ENCODE peak calls at places on chromosomes 13 and 19, in eight cellular contexts. X, D, J, V, W, C, H and M are unnamed samples. For H3K4me1, the result is how much of the 10 kb centered on the place peaks cover.

GRCh38 chr13:52447815-52448552 is 2.5 kb downstream of the VPS36 start:
- DNase-seq in X (no peak), D (no peak), J (no peak), V (no peak), W (no peak), C (no peak), H (no peak), M (no peak)

GRCh38 chr13:114067886-114068722 is 64.3 kb downstream of the RASA3 start:
- DNase-seq in X (peak), D (no peak), J (peak), V (peak), W (peak), C (no peak), H (no peak), M (peak)

GRCh38 chr13:48831248-48831647 is 144.5 kb upstream of the FNDC3A start:
- DNase-seq in X (no peak), D (no peak), J (no peak), V (no peak), W (no peak), C (no peak), H (no peak), M (no peak)

GRCh38 chr13:73803997-73804396 is 330.2 kb downstream of the KLF12 start:
- DNase-seq in X (no peak), D (no peak), J (no peak), V (no peak), W (no peak), C (no peak), H (no peak), M (no peak)

GRCh38 chr19:50723069-50723468 is at the start of gene CLEC11A:
- DNase-seq in X (peak), D (no peak), J (no peak), V (peak), W (no peak), C (no peak), H (no peak), M (no peak)

GRCh38 chr19:10418281-10419199 is 1.8 kb upstream of the PDE4A start:
- DNase-seq in X (no peak), D (peak), J (no peak), V (no peak), W (no peak), C (no peak), H (no peak), M (no peak)

GRCh38 chr19:3135961-3136683 is at the start of gene GNA15:
- DNase-seq in X (no peak), D (no peak), J (no peak), V (peak), W (no peak), C (no peak), H (no peak), M (no peak)

GRCh38 chr13:88000787-88001186 is 329.6 kb downstream of the SLITRK5 start:
- DNase-seq in X (no peak), D (no peak), J (no peak), V (no peak), W (no peak), C (no peak), H (no peak), M (no peak)

GRCh38 chr19:40465025-40465780 is at the start of gene BLVRB:
- DNase-seq in X (no peak), D (no peak), J (peak), V (no peak), W (no peak), C (no peak), H (no peak), M (peak)

GRCh38 chr19:43820098-43820860 is 6.8 kb upstream of the ZNF283 start:
- DNase-seq in X (peak), D (peak), J (no peak), V (no peak), W (no peak), C (no peak), H (peak), M (no peak)

GRCh38 chr13:50990540-50991506 is 81.2 kb downstream of the RNASEH2B start:
- DNase-seq in X (peak), D (peak), J (no peak), V (peak), W (no peak), C (no peak), H (no peak), M (no peak)

GRCh38 chr19:610801-611505 is 21.3 kb downstream of the HCN2 start:
- DNase-seq in X (peak), D (no peak), J (no peak), V (no peak), W (peak), C (no peak), H (no peak), M (no peak)

DNA sequence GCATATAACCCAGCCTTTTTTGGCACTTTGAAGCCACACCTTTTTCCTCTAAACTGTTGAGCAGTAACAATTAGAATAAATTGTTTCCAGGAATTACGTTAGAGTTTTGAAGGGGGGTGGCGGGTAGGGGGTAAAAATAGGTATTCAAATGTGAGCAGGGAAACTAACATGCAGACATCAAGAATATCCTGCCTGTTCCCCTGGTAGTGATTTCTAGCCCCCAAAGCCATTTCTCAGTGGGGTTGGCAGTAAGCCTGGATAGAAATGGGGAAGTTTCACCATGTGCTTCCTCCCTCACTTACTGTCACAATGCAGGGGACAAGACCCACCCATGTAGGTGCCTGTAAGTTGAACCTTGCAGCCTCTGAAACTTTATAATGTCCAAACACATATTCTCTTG is 3.8 kb downstream of the DOCK9 start:
- DNase-seq in X (no peak), D (no peak), J (no peak), V (no peak), W (no peak), C (no peak), H (no peak), M (no peak)
- H3K4me1 ChIP-seq in X (under half), D (under half), J (under half), V (under half), W (under half), C (under half), H (under half), M (half or more)

GRCh38 chr19:42116308-42117075 is 15.8 kb downstream of the POU2F2 start:
- DNase-seq in X (no peak), D (no peak), J (no peak), V (no peak), W (no peak), C (no peak), H (no peak), M (no peak)
- TF ChIP-seq CTCF in X (no peak), D (peak), J (peak), V (no peak), W (no peak), C (no peak), H (no peak), M (no peak)

GRCh38 chr19:19426216-19426615 is 20.7 kb downstream of the GATAD2A start:
- DNase-seq in X (no peak), D (no peak), J (no peak), V (no peak), W (no peak), C (no peak), H (no peak), M (no peak)
- H3K4me1 ChIP-seq in X (under half), D (under half), J (under half), V (under half), W (half or more), C (under half), H (under half), M (under half)

DNA sequence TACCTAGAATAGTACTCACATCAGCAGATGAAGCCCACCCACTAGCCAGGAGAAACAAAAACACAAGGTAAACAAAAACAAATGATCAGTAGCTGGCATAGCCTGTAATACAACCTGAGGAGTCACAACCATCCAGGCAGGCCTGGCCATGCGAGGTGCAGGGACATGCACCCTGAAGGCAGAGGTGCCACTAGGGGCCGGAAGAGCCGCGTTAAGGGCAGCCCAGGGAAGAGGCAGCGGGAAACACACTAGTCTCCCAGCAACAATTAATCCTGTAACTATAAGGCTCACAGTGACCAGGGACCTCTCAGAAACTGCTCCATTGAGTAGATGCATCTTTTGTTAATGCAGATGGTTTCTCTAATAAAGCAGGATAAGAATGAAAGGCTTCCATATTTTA is 28.9 kb downstream of the ANKRD10 start:
- DNase-seq in X (no peak), D (peak), J (no peak), V (no peak), W (no peak), C (no peak), H (no peak), M (no peak)
- TF ChIP-seq CTCF in X (no peak), D (peak), J (no peak), V (no peak), W (no peak), C (no peak), H (no peak), M (no peak)

GRCh38 chr19:29663861-29664752 is 1.2 kb upstream of the PLEKHF1 start:
- DNase-seq in X (peak), D (no peak), J (no peak), V (no peak), W (no peak), C (no peak), H (no peak), M (no peak)

GRCh38 chr19:29665826-29666633 is 769 bp downstream of the PLEKHF1 start:
- DNase-seq in X (peak), D (peak), J (peak), V (peak), W (no peak), C (no peak), H (no peak), M (no peak)

GRCh38 chr19:29664753-29665214 is 477 bp upstream of the PLEKHF1 start:
- DNase-seq in X (no peak), D (no peak), J (no peak), V (no peak), W (no peak), C (no peak), H (no peak), M (no peak)

GRCh38 chr19:29666634-29667389 is 1.6 kb downstream of the PLEKHF1 start:
- DNase-seq in X (peak), D (peak), J (no peak), V (peak), W (no peak), C (no peak), H (no peak), M (no peak)

DNA sequence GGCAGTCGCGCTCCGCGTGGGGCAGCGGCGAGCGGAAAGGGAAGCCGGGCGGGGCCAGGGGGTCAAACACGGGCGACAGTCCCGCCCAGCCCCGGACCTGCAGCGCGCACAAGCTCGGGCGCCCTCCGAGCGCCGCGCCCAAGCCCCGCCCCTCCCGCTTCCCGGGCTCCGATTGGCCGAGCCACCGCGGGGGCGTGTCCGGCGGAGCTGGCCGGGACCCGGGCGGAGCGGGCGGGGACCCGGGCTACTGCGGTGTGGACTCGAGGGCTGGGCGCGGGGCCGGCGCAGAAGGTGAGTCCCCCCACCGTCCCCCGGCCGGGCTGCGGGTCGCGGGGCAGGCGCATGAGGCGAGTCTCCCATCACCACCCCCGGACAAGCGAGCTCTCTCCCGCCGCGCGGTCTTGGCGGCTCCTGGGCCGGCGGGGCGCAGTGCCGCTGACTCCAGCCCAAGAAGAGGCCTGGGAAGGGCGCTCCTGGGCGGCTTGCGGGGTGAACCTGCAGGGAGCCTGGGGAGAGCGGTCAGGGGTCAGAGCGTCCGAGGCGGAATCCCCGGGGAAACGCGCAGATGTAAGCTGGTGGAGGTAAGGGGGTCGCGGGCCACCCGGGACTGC is at the start of gene PLEKHF1:
- DNase-seq in X (peak), D (peak), J (peak), V (peak), W (peak), C (no peak), H (peak), M (peak)
- H3K4me1 ChIP-seq in X (under half), D (under half), J (under half), V (under half), W (half or more), C (under half), H (under half), M (under half)

GRCh38 chr13:29386246-29386645 is 209.2 kb downstream of the SLC7A1 start:
- DNase-seq in X (no peak), D (no peak), J (no peak), V (no peak), W (no peak), C (no peak), H (no peak), M (peak)

GRCh38 chr13:29382021-29382420 is 213.5 kb downstream of the SLC7A1 start:
- DNase-seq in X (no peak), D (no peak), J (no peak), V (no peak), W (no peak), C (no peak), H (no peak), M (no peak)

GRCh38 chr13:29379281-29379680 is 216.2 kb downstream of the SLC7A1 start:
- DNase-seq in X (no peak), D (no peak), J (no peak), V (no peak), W (no peak), C (no peak), H (no peak), M (no peak)

GRCh38 chr13:29384466-29384865 is 211.0 kb downstream of the SLC7A1 start:
- DNase-seq in X (no peak), D (no peak), J (no peak), V (no peak), W (no peak), C (no peak), H (no peak), M (no peak)

DNA sequence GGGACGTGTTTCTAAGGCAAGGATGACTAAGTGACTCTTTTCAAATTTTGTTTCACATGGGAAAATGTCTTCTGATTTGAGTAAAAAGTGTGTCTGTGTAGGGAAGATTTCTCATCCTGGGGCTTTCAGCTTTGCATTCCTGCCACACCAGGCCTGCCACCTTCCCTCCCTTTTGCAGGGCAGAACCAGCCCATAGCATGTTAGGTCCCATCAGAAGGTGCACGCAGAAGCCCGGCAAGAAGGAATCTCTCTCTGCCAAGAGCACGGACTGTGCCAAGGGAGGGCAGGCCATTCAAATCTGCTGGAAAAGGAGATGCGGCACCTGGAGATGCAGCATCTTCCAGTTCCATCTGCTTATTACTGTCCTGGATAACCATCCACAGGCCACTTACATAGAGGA is 212.0 kb downstream of the SLC7A1 start:
- DNase-seq in X (no peak), D (no peak), J (no peak), V (no peak), W (no peak), C (no peak), H (no peak), M (no peak)
- TF ChIP-seq CTCF in X (no peak), D (no peak), J (no peak), V (no peak), W (no peak), C (no peak), H (no peak), M (no peak)

GRCh38 chr13:46345400-46345799 is 41.7 kb downstream of the RUBCNL start:
- DNase-seq in X (no peak), D (no peak), J (no peak), V (no peak), W (no peak), C (no peak), H (no peak), M (no peak)

GRCh38 chr13:46343279-46343949 is 43.6 kb downstream of the RUBCNL start:
- DNase-seq in X (no peak), D (no peak), J (no peak), V (no peak), W (no peak), C (no peak), H (no peak), M (no peak)

GRCh38 chr13:46340631-46341111 is 46.4 kb downstream of the RUBCNL start:
- DNase-seq in X (no peak), D (no peak), J (no peak), V (no peak), W (no peak), C (no peak), H (no peak), M (no peak)

GRCh38 chr13:46341112-46341711 is 45.8 kb downstream of the RUBCNL start:
- DNase-seq in X (no peak), D (no peak), J (no peak), V (no peak), W (no peak), C (no peak), H (no peak), M (no peak)

GRCh38 chr13:46342538-46342937 is 44.5 kb downstream of the RUBCNL start:
- DNase-seq in X (no peak), D (no peak), J (no peak), V (no peak), W (no peak), C (no peak), H (no peak), M (no peak)
- H3K4me1 ChIP-seq in X (under half), D (under half), J (under half), V (under half), W (under half), C (under half), H (under half), M (under half)

GRCh38 chr19:35054626-35055025 is 13.1 kb downstream of the HPN start:
- DNase-seq in X (no peak), D (no peak), J (no peak), V (no peak), W (no peak), C (no peak), H (no peak), M (no peak)

GRCh38 chr19:35053667-35054293 is 12.3 kb downstream of the HPN start:
- DNase-seq in X (no peak), D (no peak), J (no peak), V (no peak), W (no peak), C (no peak), H (no peak), M (no peak)

GRCh38 chr19:35058370-35058769 is 16.8 kb downstream of the HPN start:
- DNase-seq in X (no peak), D (no peak), J (no peak), V (no peak), W (no peak), C (no peak), H (no peak), M (no peak)

GRCh38 chr19:35056513-35057063 is 15.1 kb downstream of the HPN start:
- DNase-seq in X (no peak), D (no peak), J (no peak), V (no peak), W (no peak), C (no peak), H (no peak), M (no peak)

DNA sequence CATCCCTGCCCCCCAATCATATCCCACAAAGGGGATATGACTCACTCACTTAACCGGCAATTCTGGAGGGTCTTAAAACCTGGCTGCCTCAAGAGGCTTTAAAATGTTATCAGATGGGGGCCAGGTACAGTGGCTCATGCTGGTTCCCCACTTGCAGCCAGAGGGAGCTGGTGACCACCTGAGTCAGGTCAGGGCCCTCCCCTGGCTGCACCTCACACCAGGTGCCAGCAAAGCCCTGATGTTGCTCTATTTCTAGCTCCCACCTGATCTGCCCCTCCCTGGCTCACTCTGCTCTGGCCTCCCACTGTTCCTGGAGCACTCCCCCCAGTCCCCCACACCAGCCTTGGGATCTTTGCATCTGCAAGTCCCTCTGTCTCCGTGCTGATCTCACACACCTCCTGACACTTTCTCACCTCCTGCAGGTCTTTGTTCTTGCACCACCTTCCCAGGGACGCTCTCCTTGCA is 14.2 kb downstream of the HPN start:
- DNase-seq in X (no peak), D (peak), J (peak), V (no peak), W (no peak), C (no peak), H (no peak), M (no peak)
- TF ChIP-seq CTCF in X (peak), D (peak), J (peak), V (no peak), W (peak), C (peak), H (peak), M (peak)